ENCODE peak calls at places on chromosome 22, in four cellular contexts. One of them, this sample, is unnamed.

GRCh38 chr22:50285568-50286229 is 15.5 kb upstream of the MAPK11 start:
- DNase-seq in GM23338: no peak
- DNase-seq in cardiac muscle cell: no peak
- DNase-seq in PC-9: no peak
- DNase-seq in this sample: no peak

GRCh38 chr22:42931421-42932196 is 74.5 kb upstream of the ARFGAP3 start:
- DNase-seq in GM23338: no peak
- DNase-seq in cardiac muscle cell: no peak
- DNase-seq in PC-9: no peak
- DNase-seq in this sample: no peak

GRCh38 chr22:23688571-23688970 is 2.2 kb upstream of the RGL4 start:
- DNase-seq in GM23338: no peak
- DNase-seq in cardiac muscle cell: no peak
- DNase-seq in PC-9: no peak
- DNase-seq in this sample: no peak

GRCh38 chr22:40518840-40519239 is 117.7 kb downstream of the MRTFA start:
- DNase-seq in GM23338: no peak
- DNase-seq in cardiac muscle cell: no peak
- DNase-seq in PC-9: no peak
- DNase-seq in this sample: no peak

GRCh38 chr22:16960884-16961249 is 47.2 kb downstream of the GAB4 start:
- DNase-seq in GM23338: no peak
- DNase-seq in cardiac muscle cell: no peak
- DNase-seq in PC-9: no peak
- DNase-seq in this sample: no peak

GRCh38 chr22:46045459-46046298 is 68.7 kb upstream of the WNT7B start:
- DNase-seq in GM23338: no peak
- DNase-seq in cardiac muscle cell: no peak
- DNase-seq in PC-9: no peak
- DNase-seq in this sample: no peak

GRCh38 chr22:47724030-47724429 is 961.6 kb downstream of the TBC1D22A start:
- DNase-seq in GM23338: no peak
- DNase-seq in cardiac muscle cell: no peak
- DNase-seq in PC-9: no peak
- DNase-seq in this sample: no peak

GRCh38 chr22:50281957-50282356 is 11.8 kb upstream of the MAPK11 start:
- DNase-seq in GM23338: no peak
- DNase-seq in cardiac muscle cell: no peak
- DNase-seq in PC-9: peak
- DNase-seq in this sample: no peak

GRCh38 chr22:23847991-23848864 is 9.4 kb upstream of the DERL3 start:
- DNase-seq in GM23338: peak
- DNase-seq in cardiac muscle cell: peak
- DNase-seq in PC-9: no peak
- DNase-seq in this sample: no peak

GRCh38 chr22:47195676-47196492 is 433.4 kb downstream of the TBC1D22A start:
- DNase-seq in GM23338: no peak
- DNase-seq in cardiac muscle cell: no peak
- DNase-seq in PC-9: no peak
- DNase-seq in this sample: no peak

GRCh38 chr22:29397791-29398190 is 9.4 kb upstream of the AP1B1 start:
- DNase-seq in GM23338: no peak
- DNase-seq in cardiac muscle cell: no peak
- DNase-seq in PC-9: no peak
- DNase-seq in this sample: no peak

GRCh38 chr22:37498289-37498909 is 12.2 kb upstream of the MFNG start:
- DNase-seq in GM23338: peak
- DNase-seq in cardiac muscle cell: peak
- DNase-seq in PC-9: no peak
- DNase-seq in this sample: peak

GRCh38 chr22:17792854-17793434 is 18.7 kb upstream of the BID start:
- DNase-seq in GM23338: no peak
- DNase-seq in cardiac muscle cell: no peak
- DNase-seq in PC-9: no peak
- DNase-seq in this sample: no peak

GRCh38 chr22:29225422-29226090 is 19.9 kb downstream of the EMID1 start:
- DNase-seq in GM23338: no peak
- DNase-seq in cardiac muscle cell: no peak
- DNase-seq in PC-9: no peak
- DNase-seq in this sample: no peak

DNA sequence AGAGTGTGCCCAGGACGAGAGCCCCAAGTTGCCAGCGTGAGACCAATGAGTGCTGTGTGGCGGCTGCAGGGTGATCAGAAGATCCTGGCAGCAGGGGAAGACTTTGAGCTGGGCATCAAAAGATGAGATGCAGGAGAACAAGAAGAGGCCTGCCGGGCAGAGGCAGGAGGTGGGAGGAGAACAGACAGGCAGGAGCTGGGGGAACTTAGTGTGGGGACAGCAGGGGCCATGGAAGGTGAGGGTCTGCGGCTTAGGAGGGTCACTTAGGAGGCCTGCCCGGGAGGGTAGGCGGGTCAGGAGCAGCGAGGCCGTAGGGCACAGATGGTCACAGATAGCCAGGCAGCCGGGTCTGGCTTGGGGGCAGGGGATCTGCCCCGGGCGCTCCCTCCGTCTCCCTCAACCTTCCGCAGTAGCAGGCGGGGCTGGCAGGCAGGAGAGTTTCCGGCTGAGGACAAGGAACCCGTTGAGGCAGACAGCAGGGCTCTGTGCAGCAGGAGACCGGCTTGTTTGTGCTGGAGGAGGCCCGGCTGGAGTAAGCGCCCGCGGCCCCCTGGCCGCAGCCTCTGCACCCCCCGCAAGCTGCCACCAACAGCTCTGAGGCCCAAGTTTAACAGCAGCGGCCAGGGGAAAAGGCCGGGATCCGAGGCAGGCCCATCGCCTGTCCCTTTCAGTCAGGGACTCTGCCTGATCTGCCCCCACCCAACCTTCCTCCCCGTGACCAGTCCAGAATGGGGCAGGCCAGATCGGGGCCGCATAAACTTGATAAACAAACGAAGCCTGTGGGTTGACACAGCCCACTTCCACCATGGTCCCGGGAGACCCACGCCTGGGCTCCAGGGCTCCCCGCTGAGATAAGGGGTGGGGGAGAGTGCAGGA is 13.8 kb downstream of the SCARF2 start:
- DNase-seq in GM23338: no peak
- DNase-seq in cardiac muscle cell: no peak
- DNase-seq in PC-9: no peak
- DNase-seq in this sample: no peak
- H3K4me3 ChIP-seq in GM23338: peak
- H3K4me3 ChIP-seq in cardiac muscle cell: no peak
- H3K4me3 ChIP-seq in PC-9: no peak
- H3K4me3 ChIP-seq in this sample: no peak

DNA sequence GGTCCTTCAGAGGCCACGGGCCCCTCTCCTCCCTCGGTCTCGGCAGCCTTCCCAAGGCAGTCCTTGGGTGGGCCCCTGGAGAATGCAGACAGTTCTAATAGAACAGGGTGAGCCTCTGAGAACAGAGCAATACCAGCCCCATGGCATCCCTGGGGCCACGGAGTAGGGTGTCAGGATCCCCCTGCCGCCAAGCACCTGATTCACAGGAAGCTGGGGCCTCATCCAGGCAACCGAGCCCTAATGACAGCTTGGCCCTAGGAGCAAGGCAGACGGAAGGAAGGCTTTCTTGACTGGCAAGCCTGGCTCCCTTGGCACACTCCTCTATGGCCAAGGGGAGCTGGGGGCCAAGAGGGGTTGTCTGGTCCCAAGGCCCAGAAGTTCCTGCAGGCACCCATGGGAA is 15.2 kb downstream of the TXN2 start:
- DNase-seq in GM23338: no peak
- DNase-seq in cardiac muscle cell: no peak
- DNase-seq in PC-9: no peak
- DNase-seq in this sample: no peak
- H3K27ac ChIP-seq in GM23338: no peak
- H3K27ac ChIP-seq in cardiac muscle cell: peak
- H3K27ac ChIP-seq in PC-9: peak
- H3K27ac ChIP-seq in this sample: peak

DNA sequence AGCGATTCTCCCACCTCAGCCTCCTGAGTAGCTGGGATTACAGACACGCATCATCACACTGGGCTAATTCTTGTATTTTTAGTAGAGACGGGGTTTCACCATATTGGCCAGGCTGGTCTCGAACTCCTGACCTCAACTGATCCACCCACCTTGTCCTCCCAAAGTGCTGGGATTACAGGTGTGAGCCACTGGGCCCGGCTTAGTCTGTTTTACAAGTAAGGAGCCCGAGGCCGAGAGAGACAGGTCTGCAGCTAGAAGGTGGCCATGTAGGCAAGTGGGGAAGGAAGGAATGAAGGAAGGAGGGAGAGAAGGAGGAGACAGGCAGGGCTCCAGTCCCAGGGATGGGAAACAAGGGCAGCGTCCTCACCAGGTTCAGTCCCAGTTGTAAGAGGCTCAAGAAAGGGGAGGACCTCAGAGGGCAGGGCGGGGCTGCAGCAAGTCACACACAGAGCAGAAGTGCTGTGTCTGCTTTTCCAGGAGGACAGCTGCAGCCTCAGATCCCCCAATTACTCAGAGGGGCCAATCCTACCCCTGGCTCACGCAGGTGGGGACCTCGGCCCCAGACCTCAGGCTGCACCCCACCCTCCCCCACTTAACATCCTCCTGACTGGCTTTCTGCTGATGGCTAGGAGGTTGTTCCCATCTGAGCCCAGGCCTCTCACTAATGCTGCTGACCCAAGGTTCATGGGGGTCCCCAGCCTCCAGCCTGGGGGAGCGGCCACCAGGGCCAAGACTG is 53.8 kb upstream of the PRR5 start:
- DNase-seq in GM23338: no peak
- DNase-seq in cardiac muscle cell: no peak
- DNase-seq in PC-9: no peak
- DNase-seq in this sample: no peak
- H3K4me3 ChIP-seq in GM23338: no peak
- H3K4me3 ChIP-seq in cardiac muscle cell: no peak
- H3K4me3 ChIP-seq in PC-9: no peak
- H3K4me3 ChIP-seq in this sample: no peak

GRCh38 chr22:35539487-35539886 is 1.1 kb upstream of the RASD2 start:
- DNase-seq in GM23338: no peak
- DNase-seq in cardiac muscle cell: no peak
- DNase-seq in PC-9: no peak
- DNase-seq in this sample: no peak

GRCh38 chr22:35541254-35541748 is 670 bp downstream of the RASD2 start:
- DNase-seq in GM23338: peak
- DNase-seq in cardiac muscle cell: peak
- DNase-seq in PC-9: peak
- DNase-seq in this sample: no peak

GRCh38 chr22:35538801-35539321 is 1.8 kb upstream of the RASD2 start:
- DNase-seq in GM23338: peak
- DNase-seq in cardiac muscle cell: peak
- DNase-seq in PC-9: peak
- DNase-seq in this sample: peak

GRCh38 chr22:35540600-35541253 is at the start of gene RASD2:
- DNase-seq in GM23338: peak
- DNase-seq in cardiac muscle cell: peak
- DNase-seq in PC-9: peak
- DNase-seq in this sample: peak

GRCh38 chr22:35539910-35540599 is 576 bp upstream of the RASD2 start:
- DNase-seq in GM23338: peak
- DNase-seq in cardiac muscle cell: peak
- DNase-seq in PC-9: peak
- DNase-seq in this sample: peak
- H3K27ac ChIP-seq in GM23338: no peak
- H3K27ac ChIP-seq in cardiac muscle cell: no peak
- H3K27ac ChIP-seq in PC-9: no peak
- H3K27ac ChIP-seq in this sample: no peak

GRCh38 chr22:38927033-38927789 is 30.2 kb upstream of the APOBEC3A start:
- DNase-seq in GM23338: peak
- DNase-seq in cardiac muscle cell: peak
- DNase-seq in PC-9: peak
- DNase-seq in this sample: peak
- H3K4me3 ChIP-seq in GM23338: peak
- H3K4me3 ChIP-seq in cardiac muscle cell: peak
- H3K4me3 ChIP-seq in PC-9: no peak
- H3K4me3 ChIP-seq in this sample: no peak

DNA sequence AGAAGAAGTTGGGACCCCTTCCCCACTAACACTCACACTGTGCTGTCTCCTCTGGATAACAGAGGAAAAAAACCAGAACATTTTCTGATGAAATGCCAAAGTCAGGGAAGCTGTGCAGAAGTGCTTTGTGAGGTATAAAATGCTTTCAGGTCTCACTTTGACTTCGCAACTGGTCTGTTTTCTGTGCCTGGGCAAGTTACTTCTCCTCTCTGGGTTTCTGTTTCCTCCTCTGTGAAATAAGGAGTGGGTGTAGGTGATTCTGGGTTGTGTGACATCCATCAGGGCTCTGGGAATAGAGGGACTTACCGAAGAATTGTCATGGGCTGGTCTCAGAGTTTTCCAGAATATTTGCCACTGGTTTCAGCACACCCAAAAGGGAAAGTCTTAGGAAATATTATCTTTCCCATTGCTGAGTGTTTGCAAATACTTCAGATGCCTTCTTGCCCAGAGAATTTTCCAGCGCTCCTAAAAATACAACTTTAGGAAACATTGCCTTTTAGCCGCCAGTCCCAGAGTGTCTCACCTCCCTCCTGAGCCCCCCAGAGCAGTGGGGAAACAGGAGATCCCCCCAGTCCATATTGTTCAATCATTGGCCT is 118.5 kb downstream of the KIAA1671 start:
- DNase-seq in GM23338: no peak
- DNase-seq in cardiac muscle cell: no peak
- DNase-seq in PC-9: no peak
- DNase-seq in this sample: no peak
- H3K27ac ChIP-seq in GM23338: no peak
- H3K27ac ChIP-seq in cardiac muscle cell: peak
- H3K27ac ChIP-seq in PC-9: no peak
- H3K27ac ChIP-seq in this sample: peak

DNA sequence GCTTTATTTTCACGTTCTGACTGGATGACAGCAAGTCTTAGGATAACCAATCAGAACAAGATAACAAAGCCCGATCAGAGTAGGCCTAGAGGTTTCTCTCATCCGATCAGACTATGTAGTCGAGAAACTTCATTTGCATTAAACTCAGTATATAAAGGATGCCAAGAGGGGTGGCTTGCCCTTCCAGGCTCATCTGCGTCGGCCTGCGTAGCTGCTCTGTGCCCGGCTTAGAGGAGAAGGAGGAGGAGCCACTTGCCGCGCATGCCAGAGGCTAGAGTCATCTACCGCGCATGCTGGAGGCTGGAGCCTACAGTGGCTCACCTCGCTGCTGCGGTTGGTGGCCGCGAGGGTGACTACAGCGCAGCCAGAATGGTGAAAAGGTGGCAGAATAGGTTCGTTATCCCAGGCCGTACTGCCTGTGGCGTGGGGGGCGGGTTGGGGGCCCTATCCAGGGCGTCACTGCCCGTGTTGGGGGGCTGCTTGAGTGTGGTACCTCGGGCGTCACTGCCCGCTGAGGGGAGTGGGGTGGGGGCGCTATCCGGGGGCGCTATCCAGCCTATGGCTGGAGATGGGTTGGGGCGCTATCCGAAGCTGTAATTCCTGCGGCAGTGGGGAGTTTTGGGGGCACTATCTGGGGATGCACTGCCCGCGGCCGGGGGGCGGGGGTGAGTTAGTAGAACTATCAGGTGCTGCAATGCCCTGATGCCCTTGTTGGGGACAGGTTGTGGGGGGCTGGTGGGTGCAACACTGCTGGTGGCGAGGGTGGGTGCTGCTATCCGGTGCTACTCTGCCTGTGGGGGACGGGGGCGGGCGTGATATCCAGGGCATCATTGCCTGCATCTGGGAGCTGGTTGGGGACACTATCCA is at the start of gene RFPL2:
- DNase-seq in GM23338: peak
- DNase-seq in cardiac muscle cell: peak
- DNase-seq in PC-9: no peak
- DNase-seq in this sample: peak
- H3K4me3 ChIP-seq in GM23338: peak
- H3K4me3 ChIP-seq in cardiac muscle cell: peak
- H3K4me3 ChIP-seq in PC-9: no peak
- H3K4me3 ChIP-seq in this sample: peak

GRCh38 chr22:27804683-27805297 is 3.2 kb upstream of the MN1 start:
- DNase-seq in GM23338: peak
- DNase-seq in cardiac muscle cell: peak
- DNase-seq in PC-9: peak
- DNase-seq in this sample: peak
- H3K27ac ChIP-seq in GM23338: no peak
- H3K27ac ChIP-seq in cardiac muscle cell: no peak
- H3K27ac ChIP-seq in PC-9: no peak
- H3K27ac ChIP-seq in this sample: no peak

This sample was measured in naive thymus-derived CD4-positive, alpha-beta T cell.